ENCODE peak calls at places on chromosomes 1 and 21, in four cellular contexts. Y, L, E and F are unnamed samples.

GRCh38 chr1:110309768-110310167 is 29.4 kb upstream of the RBM15 start:
- DNase-seq in Y (no peak), E (peak), L (no peak), F (no peak)

GRCh38 chr1:117284408-117285215 is 73.9 kb upstream of the VTCN1 start:
- DNase-seq in Y (no peak), E (peak), L (peak), F (peak)

GRCh38 chr1:235648407-235648907 is 1.1 kb downstream of the GNG4 start:
- DNase-seq in L (peak), Y (no peak), E (peak), F (no peak)

GRCh38 chr1:9901148-9902059 is 8.7 kb downstream of the CTNNBIP1 start:
- DNase-seq in E (no peak), L (no peak), Y (no peak), F (no peak)

GRCh38 chr1:39133340-39133684 is 71.2 kb upstream of the MACF1 start:
- DNase-seq in L (no peak), Y (no peak), E (no peak), F (no peak)

GRCh38 chr1:61445269-61445825 is 279.6 kb downstream of the TM2D1 start:
- DNase-seq in E (no peak), L (no peak), Y (no peak), F (no peak)

GRCh38 chr1:168689726-168690602 is 39.0 kb downstream of the DPT start:
- DNase-seq in Y (no peak), E (peak), L (no peak), F (no peak)

GRCh38 chr1:33872681-33873080 is 8.8 kb downstream of the HMGB4 start:
- DNase-seq in E (no peak), L (no peak), Y (no peak), F (no peak)

GRCh38 chr21:20592482-20592881 is 405.7 kb upstream of the NCAM2 start:
- DNase-seq in E (no peak), Y (no peak), L (no peak), F (no peak)

GRCh38 chr21:44684483-44684882 is 2.5 kb upstream of the KRTAP12-1 start:
- DNase-seq in E (no peak), L (no peak), Y (no peak), F (no peak)

GRCh38 chr1:43992232-43992995 is 1.0 kb downstream of the CCDC24 start:
- DNase-seq in E (no peak), Y (no peak), L (no peak), F (no peak)

GRCh38 chr1:183279835-183280234 is 93.8 kb downstream of the LAMC2 start:
- DNase-seq in E (no peak), Y (no peak), L (no peak), F (no peak)

GRCh38 chr1:214550339-214551051 is 907 bp downstream of the PTPN14 start:
- DNase-seq in L (peak), Y (no peak), E (no peak), F (peak)

GRCh38 chr1:163068716-163069115 is 445 bp upstream of the RGS4 start:
- DNase-seq in Y (no peak), E (peak), L (no peak), F (no peak)

GRCh38 chr1:29202053-29202452 is 20.4 kb upstream of the SRSF4 start:
- DNase-seq in Y (no peak), L (no peak), E (no peak), F (peak)

GRCh38 chr21:35540950-35541632 is 492.0 kb upstream of the RUNX1 start:
- DNase-seq in L (no peak), Y (no peak), E (peak), F (no peak)

GRCh38 chr1:23751050-23751814 is 8.0 kb downstream of the ELOA start:
- DNase-seq in L (peak), Y (peak), E (peak), F (peak)

GRCh38 chr1:248821101-248821500 is 4.6 kb downstream of the SH3BP5L start:
- DNase-seq in L (no peak), Y (no peak), E (no peak), F (no peak)

GRCh38 chr1:1344672-1345361 is 4.4 kb downstream of the DVL1 start:
- DNase-seq in E (no peak), Y (no peak), L (peak), F (no peak)

GRCh38 chr1:231508941-231509340 is 19.5 kb upstream of the TSNAX start:
- DNase-seq in Y (no peak), L (no peak), E (no peak), F (no peak)

GRCh38 chr1:19809044-19809750 is 5.9 kb downstream of the RNF186 start:
- DNase-seq in E (peak), Y (no peak), L (no peak), F (no peak)

GRCh38 chr1:3910769-3911520 is 10.9 kb upstream of the C1orf174 start:
- DNase-seq in L (peak), Y (peak), E (peak), F (peak)

GRCh38 chr1:172588296-172589291 is 55.6 kb downstream of the SUCO start:
- DNase-seq in L (no peak), E (no peak), Y (no peak), F (no peak)

GRCh38 chr1:76035053-76035452 is 39.5 kb upstream of the ST6GALNAC3 start:
- DNase-seq in L (no peak), Y (no peak), E (peak), F (peak)

GRCh38 chr1:247334378-247335133 is 2.9 kb upstream of the ZNF496 start:
- DNase-seq in E (peak), L (no peak), Y (no peak), F (no peak)

GRCh38 chr1:93740141-93740540 is 58.5 kb upstream of the BCAR3 start:
- DNase-seq in Y (no peak), E (no peak), L (no peak), F (no peak)

GRCh38 chr1:55867444-55867843 is 652.3 kb upstream of the USP24 start:
- DNase-seq in E (no peak), L (no peak), Y (no peak), F (no peak)

GRCh38 chr21:46650476-46651098 is 15.1 kb downstream of the PRMT2 start:
- DNase-seq in E (peak), Y (no peak), L (no peak), F (no peak)

GRCh38 chr1:192766009-192766625 is 42.7 kb upstream of the RGS2 start:
- DNase-seq in E (no peak), Y (no peak), L (no peak), F (no peak)

GRCh38 chr1:112501810-112502641 is 6.7 kb upstream of the WNT2B start:
- DNase-seq in Y (peak), E (peak), L (peak), F (peak)

GRCh38 chr1:33477451-33477850 is 5.0 kb downstream of the ZSCAN20 start:
- DNase-seq in L (no peak), E (no peak), Y (no peak), F (no peak)

GRCh38 chr1:64323054-64323453 is 119.6 kb downstream of the UBE2U start:
- DNase-seq in Y (no peak), E (no peak), L (no peak), F (no peak)

GRCh38 chr1:59574085-59574484 is 240.7 kb upstream of the HOOK1 start:
- DNase-seq in Y (no peak), E (no peak), L (no peak), F (no peak)